ENCODE peak calls at places on chromosomes 6 and 20, in nine cellular contexts. D, B, P, N, W, Y, S, U and Z are unnamed samples.

GRCh38 chr20:8361779-8362178 is 229.7 kb downstream of the PLCB1 start:
- DNase-seq in U (no peak), D (no peak), B (no peak), S (no peak), P (no peak), N (no peak), W (no peak), Y (no peak), Z (no peak)

GRCh38 chr6:121435444-121436069 is at the start of gene GJA1:
- DNase-seq in U (peak; percentile 87), N (peak; percentile 79), S (peak; percentile 69), P (peak; percentile 83), Y (no peak), B (no peak), D (peak; percentile 86), W (no peak), Z (peak; percentile 92)

GRCh38 chr6:49453221-49453620 is 9.8 kb downstream of the MMUT start:
- DNase-seq in W (no peak), N (no peak), S (no peak), P (peak; percentile 25), B (no peak), U (no peak), D (no peak), Y (no peak), Z (peak; percentile 10)

GRCh38 chr20:9478801-9479200 is 35.6 kb upstream of the LAMP5 start:
- DNase-seq in P (no peak), N (no peak), W (no peak), Y (no peak), B (no peak), U (no peak), S (no peak), D (no peak), Z (no peak)

GRCh38 chr20:50540620-50541605 is 30.7 kb downstream of the PTPN1 start:
- DNase-seq in U (no peak), S (no peak), P (peak; percentile 97), B (no peak), N (peak; percentile 89), D (peak; percentile 81), Y (no peak), W (no peak), Z (peak; percentile 95)

GRCh38 chr6:109224107-109224875 is 129.0 kb downstream of the CEP57L1 start:
- DNase-seq in Y (no peak), P (no peak), D (no peak), U (no peak), B (no peak), S (no peak), W (no peak), N (no peak), Z (no peak)

GRCh38 chr6:111462770-111463391 is 20.1 kb downstream of the REV3L start:
- DNase-seq in P (peak; percentile 87), N (no peak), D (peak; percentile 64), Y (no peak), S (no peak), W (no peak), B (no peak), U (peak; percentile 63), Z (peak; percentile 53)

GRCh38 chr20:889110-889509 is 27.0 kb downstream of the ANGPT4 start:
- DNase-seq in W (no peak), S (no peak), U (peak; percentile 36), N (no peak), D (no peak), P (no peak), B (no peak), Y (no peak), Z (no peak)

GRCh38 chr6:73798592-73798991 is 102.6 kb downstream of the CD109 start:
- DNase-seq in D (peak; percentile 98), N (peak; percentile 93), U (peak; percentile 18), B (peak; percentile 49), P (peak; percentile 92), Y (no peak), S (no peak), W (no peak), Z (peak; percentile 92)

GRCh38 chr6:90669420-90669819 is 82.5 kb upstream of the MAP3K7 start:
- DNase-seq in Y (no peak), U (no peak), P (no peak), B (no peak), D (no peak), N (no peak), W (no peak), S (no peak), Z (no peak)

GRCh38 chr20:35704514-35705261 is 5.5 kb downstream of the ROMO1 start:
- DNase-seq in Y (no peak), D (no peak), W (no peak), P (no peak), N (no peak), B (no peak), U (no peak), S (no peak), Z (no peak)

GRCh38 chr6:167842457-167842856 is 15.7 kb downstream of the AFDN start:
- DNase-seq in D (no peak), B (no peak), S (no peak), N (no peak), Y (no peak), W (no peak), P (no peak), U (no peak), Z (no peak)
- TF ChIP-seq CTCF in D (no peak), B (no peak), S (no peak), N (no peak), Y (no peak), W (no peak), P (no peak), U (no peak), Z (no peak)

GRCh38 chr6:46325561-46326525 is 155.1 kb upstream of the ENPP5 start:
- DNase-seq in D (peak; percentile 91), B (no peak), S (peak; percentile 36), W (no peak), Y (no peak), U (peak; percentile 6), P (peak; percentile 21), N (peak; percentile 49), Z (peak; percentile 68)

GRCh38 chr6:46320505-46320904 is 149.7 kb upstream of the ENPP5 start:
- DNase-seq in Y (no peak), N (no peak), S (no peak), D (peak; percentile 41), P (no peak), B (no peak), U (no peak), W (no peak), Z (no peak)

GRCh38 chr6:46323966-46324622 is 153.3 kb upstream of the ENPP5 start:
- DNase-seq in D (no peak), P (no peak), Y (no peak), U (no peak), W (no peak), N (no peak), B (no peak), S (no peak), Z (no peak)

GRCh38 chr6:46324706-46325105 is 153.9 kb upstream of the ENPP5 start:
- DNase-seq in P (no peak), N (no peak), S (no peak), Y (no peak), D (no peak), W (no peak), B (no peak), U (no peak), Z (no peak)

GRCh38 chr6:46323312-46323965 is 152.7 kb upstream of the ENPP5 start:
- DNase-seq in S (no peak), Y (no peak), D (peak; percentile 95), B (no peak), U (no peak), P (peak; percentile 81), W (no peak), N (peak; percentile 90), Z (peak; percentile 86)
- H3K4me3 ChIP-seq in S (no peak overlapping the region), Y (no peak overlapping the region), D (no peak overlapping the region), B (no peak overlapping the region), U (no peak overlapping the region), P (no peak overlapping the region), W (no peak overlapping the region), N (no peak overlapping the region), Z (no peak overlapping the region)

DNA sequence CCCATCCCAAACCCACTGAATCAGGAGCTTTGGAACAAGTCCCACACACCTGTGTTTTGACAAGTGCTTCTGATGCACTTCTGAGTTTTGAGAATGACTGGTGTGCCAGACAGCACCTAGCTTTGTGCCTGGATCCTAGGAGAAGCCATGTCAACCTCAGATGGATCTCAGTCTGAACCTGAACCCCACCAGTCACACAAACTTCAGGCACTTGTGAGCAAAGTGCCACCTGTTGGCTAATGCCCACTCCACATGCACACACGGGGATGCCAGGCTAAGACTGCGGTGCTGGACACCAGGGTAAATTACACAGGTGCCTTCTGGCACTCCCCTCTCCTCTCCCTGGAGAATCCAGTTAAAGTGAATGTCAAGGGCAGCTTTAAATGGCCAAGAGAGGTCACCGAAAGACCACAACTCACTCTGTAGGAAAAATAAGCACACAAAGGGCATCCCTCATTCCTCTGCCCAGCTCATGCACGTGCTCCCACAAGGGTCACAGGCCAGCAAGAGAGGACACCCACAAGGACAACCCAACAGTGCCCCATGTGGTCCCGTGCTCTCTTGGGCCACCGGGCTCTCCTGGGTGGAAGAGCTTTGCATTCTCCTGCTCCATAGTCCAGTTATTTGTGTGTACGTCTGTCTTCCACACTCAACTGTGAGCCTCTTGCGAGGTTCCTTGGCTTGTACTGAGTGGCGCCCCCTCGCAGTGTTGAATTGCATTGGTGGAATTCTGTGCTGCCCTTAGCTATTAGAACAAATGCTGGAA is 45.6 kb downstream of the TAF8 start:
- DNase-seq in D (no peak), P (no peak), Y (no peak), U (no peak), N (no peak), B (no peak), S (no peak), W (no peak), Z (no peak)
- TF ChIP-seq CTCF in D (no peak), P (no peak), Y (peak; percentile 77), U (peak; percentile 15), N (no peak), B (no peak), S (no peak), W (no peak), Z (peak; percentile 27)

GRCh38 chr6:26333458-26334297 is 31.3 kb upstream of the BTN3A2 start:
- DNase-seq in S (no peak), N (no peak), U (no peak), W (no peak), Y (no peak), D (no peak), B (no peak), P (no peak), Z (no peak)

GRCh38 chr6:26330835-26331808 is 33.9 kb upstream of the BTN3A2 start:
- DNase-seq in S (no peak), Y (peak; percentile 73), U (peak; percentile 67), P (no peak), N (no peak), D (peak; percentile 66), B (no peak), W (no peak), Z (peak; percentile 52)

GRCh38 chr6:26331809-26332226 is 33.2 kb upstream of the BTN3A2 start:
- DNase-seq in D (no peak), N (no peak), U (no peak), S (no peak), B (no peak), P (no peak), W (no peak), Y (peak; percentile 69), Z (no peak)

GRCh38 chr6:26332408-26332807 is 32.6 kb upstream of the BTN3A2 start:
- DNase-seq in W (no peak), P (no peak), N (no peak), B (no peak), D (no peak), U (no peak), S (no peak), Y (no peak), Z (no peak)

DNA sequence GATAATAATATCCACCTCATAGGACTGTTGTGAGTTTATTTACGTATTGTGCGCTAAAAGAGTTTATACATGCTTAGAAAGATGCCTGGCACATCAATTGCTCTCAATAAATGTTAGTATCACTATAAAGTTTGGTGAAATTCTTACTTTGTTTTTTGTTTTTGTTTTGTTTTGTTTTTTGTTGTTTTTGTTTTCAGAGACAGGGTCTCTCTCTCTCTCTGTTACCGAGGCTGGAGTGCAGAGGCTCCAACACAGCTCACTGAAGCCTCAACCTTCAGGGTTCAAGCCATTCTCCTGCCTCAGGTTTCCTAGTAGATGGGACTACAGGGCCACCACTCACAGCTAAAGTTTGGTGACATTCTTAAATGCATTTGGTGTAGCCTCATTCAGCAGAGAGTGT is 32.2 kb upstream of the BTN3A2 start:
- DNase-seq in U (no peak), S (no peak), N (no peak), D (no peak), P (no peak), Y (no peak), W (no peak), B (no peak), Z (no peak)
- H3K4me3 ChIP-seq in U (no peak overlapping the region), S (no peak overlapping the region), N (no peak overlapping the region), D (no peak overlapping the region), P (no peak overlapping the region), Y (peak overlapping the region; percentile 49), W (no peak overlapping the region), B (no peak overlapping the region), Z (no peak overlapping the region)